ENCODE peak calls at places on chromosomes 16 and 17, in ten cellular contexts. O is NCI-H774; Y is left lobe of liver; B is body of pancreas; T is stimulated activated CD4-positive, alpha-beta T cell treated with anti-CD3 and anti-CD28 coated beads, TNF-alpha, amount 100 ng/mL, for 24 hours; D is activated T-helper 2 cell treated with anti-CD3 and anti-CD28 coated beads, Interferon-gamma antibody, Interleukin-2, Interleukin-4, amounts not matched to agents 10 μg/mL and 5 μg/mL and 100 μg/mL, durations not matched to agents 14 hours and 24 hours and 36 hours; H is germinal center; C is iris pigment epithelial cell; A is tibial artery; L is fibroblast of pulmonary artery. N is an unnamed sample.

GRCh38 chr17:83136156-83136555 is 56.7 kb downstream of the METRNL start:
- DNase-seq in H (no peak), T (no peak), B (no peak), D (no peak), O (no peak), Y (peak), C (no peak), A (peak), L (no peak), N (no peak)

GRCh38 chr16:76583995-76584394 is 306.8 kb downstream of the CNTNAP4 start:
- DNase-seq in T (no peak), L (no peak), C (no peak), A (no peak), Y (no peak), B (no peak), H (no peak), D (no peak), O (no peak), N (no peak)

GRCh38 chr17:65158622-65159021 is 21.5 kb downstream of the RGS9 start:
- DNase-seq in A (no peak), Y (no peak), C (no peak), O (no peak), T (no peak), H (no peak), D (no peak), B (no peak), L (no peak), N (no peak)

GRCh38 chr16:53429221-53429943 is 4.9 kb upstream of the RBL2 start:
- DNase-seq in A (no peak), D (no peak), Y (peak), T (no peak), H (no peak), C (peak), B (peak), O (no peak), L (peak), N (no peak)

GRCh38 chr17:7475764-7476422 is 3.5 kb downstream of the ZBTB4 start:
- DNase-seq in A (peak), O (no peak), H (no peak), C (no peak), D (no peak), L (no peak), Y (no peak), B (peak), T (no peak), N (peak)

GRCh38 chr16:56357765-56358322 is 67.5 kb downstream of the AMFR start:
- DNase-seq in A (peak), L (no peak), D (no peak), H (peak), Y (peak), B (peak), T (no peak), O (no peak), C (peak), N (no peak)

GRCh38 chr17:64345691-64346376 is 44.8 kb downstream of the PECAM1 start:
- DNase-seq in D (no peak), Y (no peak), C (no peak), O (no peak), T (no peak), B (no peak), H (no peak), L (no peak), A (peak), N (peak)

GRCh38 chr16:84144301-84144858 is 597 bp downstream of the HSDL1 start:
- DNase-seq in A (no peak), T (no peak), H (peak), B (peak), C (no peak), O (no peak), L (peak), D (peak), Y (peak), N (no peak)

GRCh38 chr17:49316889-49317288 is 45.2 kb downstream of the ZNF652 start:
- DNase-seq in H (no peak), O (no peak), C (no peak), D (no peak), T (no peak), L (no peak), B (no peak), Y (no peak), A (no peak), N (no peak)

GRCh38 chr16:56013962-56014552 is 138.9 kb upstream of the CES5A start:
- DNase-seq in H (no peak), O (no peak), Y (peak), A (no peak), B (peak), T (no peak), D (peak), C (no peak), L (peak), N (no peak)

GRCh38 chr17:36901506-36901905 is 35.8 kb upstream of the LHX1 start:
- DNase-seq in Y (no peak), C (peak), B (no peak), D (no peak), T (no peak), O (no peak), L (peak), H (no peak), A (no peak), N (no peak)

GRCh38 chr17:11932337-11932898 is 64.9 kb downstream of the ZNF18 start:
- DNase-seq in B (no peak), L (no peak), O (no peak), T (no peak), C (no peak), A (no peak), H (no peak), D (no peak), Y (no peak), N (no peak)

GRCh38 chr17:33288954-33289353 is 4.1 kb downstream of the ASIC2 start:
- DNase-seq in C (no peak), T (no peak), H (no peak), Y (no peak), B (no peak), A (no peak), L (no peak), O (no peak), D (no peak), N (no peak)

GRCh38 chr16:66043326-66043725 is 323.2 kb upstream of the CDH5 start:
- DNase-seq in D (no peak), A (no peak), T (no peak), Y (no peak), L (no peak), O (no peak), B (no peak), C (no peak), H (no peak), N (no peak)

GRCh38 chr16:77290451-77291110 is 91.4 kb downstream of the SYCE1L start:
- DNase-seq in C (peak), L (peak), Y (no peak), H (no peak), D (no peak), A (no peak), B (no peak), T (no peak), O (peak), N (no peak)

GRCh38 chr17:20207295-20207985 is 198.3 kb downstream of the SPECC1 start:
- DNase-seq in B (no peak), O (no peak), Y (no peak), A (no peak), H (no peak), D (no peak), C (no peak), T (no peak), L (no peak), N (no peak)

GRCh38 chr17:76492989-76493501 is 8.2 kb downstream of the RHBDF2 start:
- DNase-seq in H (peak), L (peak), D (peak), C (peak), O (no peak), T (no peak), Y (no peak), B (peak), A (peak), N (peak)

GRCh38 chr16:23771642-23772041 is 16.8 kb downstream of the CHP2 start:
- DNase-seq in B (no peak), C (no peak), T (no peak), L (no peak), H (no peak), Y (no peak), O (no peak), A (no peak), D (no peak), N (no peak)

GRCh38 chr17:44935116-44935515 is 12.5 kb downstream of the KIF18B start:
- DNase-seq in H (no peak), Y (no peak), C (no peak), T (no peak), L (no peak), D (no peak), B (no peak), O (no peak), A (peak), N (no peak)

GRCh38 chr17:75009139-75009724 is 3.2 kb upstream of the MRPL58 start:
- DNase-seq in C (no peak), A (no peak), Y (no peak), L (no peak), H (no peak), D (no peak), T (no peak), B (no peak), O (no peak), N (no peak)

GRCh38 chr17:48215583-48216139 is 108.1 kb downstream of the SNX11 start:
- DNase-seq in Y (no peak), O (peak), C (peak), A (no peak), B (peak), L (peak), D (no peak), T (no peak), H (no peak), N (no peak)

GRCh38 chr17:56987283-56987834 is 9.4 kb downstream of the SCPEP1 start:
- DNase-seq in A (no peak), C (no peak), L (no peak), D (no peak), T (no peak), H (no peak), Y (no peak), B (no peak), O (no peak), N (no peak)

GRCh38 chr17:13825526-13826040 is 223.9 kb upstream of the HS3ST3A1 start:
- DNase-seq in H (no peak), D (no peak), B (no peak), L (no peak), C (no peak), T (no peak), O (no peak), Y (no peak), A (no peak), N (no peak)

GRCh38 chr17:10738516-10739258 is 8.9 kb upstream of the TMEM220 start:
- DNase-seq in T (no peak), C (no peak), H (no peak), D (no peak), L (no peak), A (no peak), Y (peak), O (no peak), B (no peak), N (no peak)

GRCh38 chr17:30363715-30364202 is 15.0 kb upstream of the CPD start:
- DNase-seq in L (peak), Y (no peak), D (peak), T (peak), A (no peak), C (peak), O (no peak), B (peak), H (peak), N (no peak)

GRCh38 chr17:61452301-61453290 is at the start of gene TBX4:
- DNase-seq in C (no peak), H (no peak), L (no peak), Y (no peak), B (no peak), A (no peak), O (no peak), T (no peak), D (no peak), N (no peak)

GRCh38 chr17:30263552-30264333 is 28.0 kb downstream of the BLMH start:
- DNase-seq in D (no peak), H (no peak), C (peak), O (no peak), L (peak), B (peak), Y (peak), A (no peak), T (no peak), N (no peak)

GRCh38 chr17:16449121-16449570 is 33.8 kb downstream of the TRPV2 start:
- DNase-seq in B (no peak), T (no peak), H (no peak), C (peak), D (no peak), O (no peak), L (no peak), A (no peak), Y (no peak), N (no peak)

GRCh38 chr17:34624767-34625389 is 45.5 kb downstream of the TMEM132E start:
- DNase-seq in B (no peak), Y (no peak), O (no peak), D (no peak), H (no peak), T (no peak), A (no peak), L (no peak), C (no peak), N (no peak)

GRCh38 chr16:26816885-26817571 is 249.7 kb upstream of the C16orf82 start:
- DNase-seq in C (peak), B (no peak), H (no peak), L (no peak), Y (no peak), T (no peak), O (no peak), D (no peak), A (no peak), N (no peak)

GRCh38 chr16:83285921-83286320 is 521.9 kb upstream of the HSBP1 start:
- DNase-seq in C (no peak), T (no peak), L (no peak), O (no peak), H (no peak), D (no peak), B (no peak), Y (no peak), A (no peak), N (no peak)

GRCh38 chr16:48617711-48618148 is 7.8 kb upstream of the N4BP1 start:
- DNase-seq in Y (peak), D (no peak), H (no peak), B (peak), T (no peak), A (no peak), C (peak), O (no peak), L (peak), N (no peak)

N was measured in ascending aorta.